ENCODE peak calls at places on chromosomes 16 and 17, in four cellular contexts. A is ascending aorta, T is neural progenitor cell, B is uterus. N is an unnamed sample.

GRCh38 chr16:67942200-67942509 is 1.8 kb downstream of the LCAT start:
- DNase-seq in A (no peak), T (peak; percentile 73), B (no peak), N (peak; percentile 31)

GRCh38 chr17:81258292-81258691 is 19.2 kb downstream of the NDUFAF8 start:
- DNase-seq in A (no peak), T (peak; percentile 57), B (no peak), N (no peak)

GRCh38 chr16:87178977-87179376 is 138.2 kb downstream of the C16orf95 start:
- DNase-seq in A (no peak), T (no peak), B (peak; percentile 29), N (no peak)

GRCh38 chr17:36545093-36545464 is 360 bp downstream of the GGNBP2 start:
- DNase-seq in A (no peak), T (no peak), B (no peak), N (no peak)

GRCh38 chr17:17938388-17939107 is 33.7 kb downstream of the TOM1L2 start:
- DNase-seq in A (no peak), T (no peak), B (no peak), N (no peak)

GRCh38 chr17:6641374-6641818 is 536 bp downstream of the TXNDC17 start:
- DNase-seq in A (no peak), T (no peak), B (no peak), N (no peak)

GRCh38 chr16:53945996-53946395 is 242.0 kb downstream of the FTO start:
- DNase-seq in A (no peak), T (peak; percentile 65), B (no peak), N (peak; percentile 16)

GRCh38 chr17:38982858-38983746 is 15.9 kb upstream of the FBXO47 start:
- DNase-seq in A (no peak), T (peak; percentile 81), B (peak; percentile 68), N (peak; percentile 59)

GRCh38 chr17:64115871-64116534 is 13.9 kb downstream of the ERN1 start:
- DNase-seq in A (no peak), T (no peak), B (no peak), N (no peak)

GRCh38 chr16:67268136-67268579 is 11.2 kb upstream of the PLEKHG4 start:
- DNase-seq in A (no peak), T (no peak), B (no peak), N (no peak)

GRCh38 chr17:39014795-39015545 is 47.8 kb upstream of the FBXO47 start:
- DNase-seq in A (no peak), T (no peak), B (no peak), N (no peak)

GRCh38 chr16:72985148-72985882 is 62.6 kb downstream of the ZFHX3 start:
- DNase-seq in A (no peak), T (no peak), B (peak; percentile 65), N (peak; percentile 47)

GRCh38 chr17:35022536-35023063 is 40.9 kb downstream of the RFFL start:
- DNase-seq in A (peak; percentile 89), T (no peak), B (peak; percentile 64), N (no peak)

GRCh38 chr17:75440738-75441448 is 15.5 kb upstream of the TMEM94 start:
- DNase-seq in A (no peak), T (no peak), B (no peak), N (no peak)

GRCh38 chr17:17789828-17790672 is 46.7 kb downstream of the SREBF1 start:
- DNase-seq in A (no peak), T (no peak), B (no peak), N (no peak)

GRCh38 chr16:80976946-80977345 is 29.7 kb downstream of the CMC2 start:
- DNase-seq in A (no peak), T (no peak), B (no peak), N (no peak)

GRCh38 chr17:31381165-31381668 is 10.3 kb upstream of the RAB11FIP4 start:
- DNase-seq in A (no peak), T (no peak), B (no peak), N (no peak)

GRCh38 chr16:53085539-53086450 is 31.0 kb downstream of the CHD9 start:
- DNase-seq in A (no peak), T (no peak), B (peak; percentile 42), N (no peak)

GRCh38 chr16:12587170-12587569 is 216.5 kb downstream of the CPPED1 start:
- DNase-seq in A (no peak), T (no peak), B (no peak), N (no peak)

GRCh38 chr16:30724641-30725464 is 23.4 kb upstream of the PHKG2 start:
- DNase-seq in A (no peak), T (no peak), B (no peak), N (no peak)

GRCh38 chr17:65660947-65661346 is 99.5 kb upstream of the AXIN2 start:
- DNase-seq in A (no peak), T (no peak), B (no peak), N (no peak)

GRCh38 chr17:64230551-64231408 is 32.3 kb downstream of the TEX2 start:
- DNase-seq in A (no peak), T (no peak), B (peak; percentile 32), N (no peak)

GRCh38 chr17:77869665-77870132 is 88.8 kb upstream of the TNRC6C start:
- DNase-seq in A (no peak), T (no peak), B (no peak), N (no peak)

GRCh38 chr17:17044846-17045561 is 2.7 kb downstream of the MPRIP start:
- DNase-seq in A (no peak), T (no peak), B (peak; percentile 61), N (peak; percentile 97)

GRCh38 chr16:17757808-17758207 is 287.0 kb upstream of the XYLT1 start:
- DNase-seq in A (no peak), T (no peak), B (no peak), N (no peak)

GRCh38 chr16:89357055-89357454 is 133.3 kb downstream of the ANKRD11 start:
- DNase-seq in A (no peak), T (no peak), B (no peak), N (no peak)
- H3K4me1 ChIP-seq in A (peaks cover 15% of the 10 kb centered on the region), T (peaks cover 36% of the 10 kb centered on the region), B (peaks cover 5% of the 10 kb centered on the region), N (peaks cover 40% of the 10 kb centered on the region)

GRCh38 chr17:79990704-79991103 is 45.0 kb downstream of the TBC1D16 start:
- DNase-seq in A (no peak), T (no peak), B (no peak), N (no peak)
- H3K4me1 ChIP-seq in A (peaks cover 13% of the 10 kb centered on the region), T (peaks cover 31% of the 10 kb centered on the region), B (peaks cover 26% of the 10 kb centered on the region), N (peaks cover 32% of the 10 kb centered on the region)

GRCh38 chr17:2850991-2851390 is 54.8 kb downstream of the RAP1GAP2 start:
- DNase-seq in A (no peak), T (no peak), B (no peak), N (no peak)

GRCh38 chr17:2851615-2852014 is 55.4 kb downstream of the RAP1GAP2 start:
- DNase-seq in A (no peak), T (no peak), B (no peak), N (no peak)

GRCh38 chr17:2849327-2849670 is 53.1 kb downstream of the RAP1GAP2 start:
- DNase-seq in A (no peak), T (peak; percentile 29), B (no peak), N (peak; percentile 83)

GRCh38 chr17:2844386-2844785 is 48.1 kb downstream of the RAP1GAP2 start:
- DNase-seq in A (no peak), T (peak; percentile 53), B (no peak), N (peak; percentile 73)

GRCh38 chr17:2847601-2848255 is 51.5 kb downstream of the RAP1GAP2 start:
- DNase-seq in A (no peak), T (no peak), B (no peak), N (peak; percentile 65)
- H3K4me1 ChIP-seq in A (no peaks in the 10 kb centered on the region), T (peaks cover 9% of the 10 kb centered on the region), B (no peaks in the 10 kb centered on the region), N (peaks cover 11% of the 10 kb centered on the region)

GRCh38 chr17:3691539-3692166 is 4.3 kb downstream of the P2RX5 start:
- DNase-seq in A (no peak), T (no peak), B (no peak), N (no peak)

GRCh38 chr17:3687949-3688614 is 7.9 kb downstream of the P2RX5 start:
- DNase-seq in A (no peak), T (peak; percentile 47), B (no peak), N (peak; percentile 43)

GRCh38 chr17:3689262-3690093 is 6.5 kb downstream of the P2RX5 start:
- DNase-seq in A (no peak), T (no peak), B (no peak), N (no peak)

GRCh38 chr17:3690094-3690715 is 5.8 kb downstream of the P2RX5 start:
- DNase-seq in A (no peak), T (no peak), B (no peak), N (no peak)

DNA sequence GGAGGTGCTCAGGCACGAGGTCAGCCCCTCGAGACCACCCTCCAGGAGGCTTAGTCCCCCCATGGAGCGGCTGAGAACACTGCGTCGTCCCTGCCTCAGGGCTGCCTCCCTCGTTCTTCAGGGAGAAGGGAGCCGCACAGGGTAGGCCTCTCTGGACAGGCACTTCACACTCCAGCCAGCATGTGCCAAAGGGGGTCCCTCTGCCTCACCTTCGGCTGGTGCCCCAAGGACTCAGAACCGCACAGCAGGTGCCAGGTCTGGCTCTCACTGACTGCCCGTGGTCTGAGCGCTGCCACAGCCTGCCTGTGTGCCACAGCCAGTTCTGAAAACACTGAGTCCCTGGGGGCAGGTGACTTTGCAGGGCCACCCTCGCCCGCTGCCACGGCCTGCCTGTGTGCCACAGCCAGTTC is 7.1 kb downstream of the P2RX5 start:
- DNase-seq in A (no peak), T (peak; percentile 54), B (no peak), N (no peak)
- H3K4me1 ChIP-seq in A (no peaks in the 10 kb centered on the region), T (peaks cover 8% of the 10 kb centered on the region), B (no peaks in the 10 kb centered on the region), N (no peaks in the 10 kb centered on the region)

DNA sequence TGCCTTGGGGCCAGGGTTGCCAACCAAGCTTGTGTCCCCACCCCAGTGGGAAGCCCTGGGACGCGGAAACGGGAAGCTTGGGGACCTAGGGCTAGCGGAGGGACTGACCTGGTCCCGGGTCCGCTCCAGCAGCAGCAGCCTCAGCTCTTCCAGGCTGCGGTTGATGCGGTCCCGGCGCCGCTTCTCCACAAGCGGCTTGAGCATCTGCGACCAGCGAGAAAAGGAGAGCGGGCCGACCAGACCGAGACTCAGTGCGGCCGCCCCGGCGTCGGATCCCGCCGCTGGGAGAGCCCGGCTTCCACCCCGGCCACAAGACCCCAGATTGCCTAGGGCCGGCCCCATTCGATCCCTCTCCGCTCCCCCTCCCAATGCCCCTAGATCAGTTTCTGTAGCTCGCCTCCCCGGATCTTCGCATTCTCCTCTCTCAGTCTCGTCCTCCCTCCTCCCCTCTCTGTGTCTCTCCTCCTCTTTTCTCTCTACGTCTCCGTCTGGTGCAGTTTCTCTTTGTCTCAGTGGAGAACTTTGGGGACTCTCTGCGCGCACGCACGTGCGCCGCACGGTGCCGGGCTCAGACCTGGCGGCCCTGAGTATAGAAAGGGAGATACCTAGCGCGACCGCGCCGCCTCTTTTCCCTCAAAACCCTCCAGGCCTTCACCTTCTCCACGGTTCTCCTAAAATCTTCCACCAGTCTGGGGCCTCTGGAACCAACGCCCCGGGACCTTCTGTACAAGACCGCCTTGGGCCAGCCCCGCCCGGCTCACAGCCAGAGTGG is 797 bp downstream of the HES7 start:
- DNase-seq in A (no peak), T (peak; percentile 59), B (peak; percentile 28), N (peak; percentile 35)
- H3K4me1 ChIP-seq in A (peaks cover 54% of the 10 kb centered on the region), T (peaks cover 14% of the 10 kb centered on the region), B (peaks cover 37% of the 10 kb centered on the region), N (no peaks in the 10 kb centered on the region)

N was measured in SJCRH30.